ENCODE peak calls at places on chromosomes 3 and 15, in eight cellular contexts. Y is effector memory CD4-positive, alpha-beta T cell; P is ACHN; A is NCI-H1092 treated with DMSO at 0.1 percent for 48 hours; N is non-pigmented ciliary epithelial cell; S is AG08396; J is activated T-helper 1 cell treated with Interleukin-2 at 50 U/mL for 16 hours; F is adrenal gland. K is an unnamed sample.

GRCh38 chr15:31606261-31606669 is 279.6 kb downstream of the KLF13 start:
- DNase-seq in Y (no peak), P (no peak), A (no peak), N (peak), S (peak), J (no peak), F (no peak), K (no peak)

GRCh38 chr15:80026310-80026709 is 33.2 kb upstream of the ZFAND6 start:
- DNase-seq in Y (no peak), P (no peak), A (no peak), N (no peak), S (no peak), J (no peak), F (no peak), K (no peak)

GRCh38 chr3:99836681-99837080 is 19.0 kb downstream of the CMSS1 start:
- DNase-seq in Y (no peak), P (no peak), A (no peak), N (no peak), S (no peak), J (no peak), F (no peak), K (no peak)

GRCh38 chr3:84946240-84946639 is 12.5 kb upstream of the CADM2 start:
- DNase-seq in Y (no peak), P (no peak), A (no peak), N (no peak), S (no peak), J (no peak), F (no peak), K (no peak)

GRCh38 chr3:156792945-156793344 is 33.2 kb upstream of the LEKR1 start:
- DNase-seq in Y (no peak), P (no peak), A (no peak), N (no peak), S (no peak), J (no peak), F (no peak), K (no peak)

GRCh38 chr3:157837341-157837740 is 268.9 kb downstream of the SHOX2 start:
- DNase-seq in Y (no peak), P (no peak), A (no peak), N (no peak), S (no peak), J (no peak), F (no peak), K (no peak)

GRCh38 chr3:78751266-78751665 is 1016.5 kb downstream of the ROBO1 start:
- DNase-seq in Y (no peak), P (no peak), A (no peak), N (no peak), S (no peak), J (no peak), F (no peak), K (no peak)

GRCh38 chr15:29622637-29623036 is 199.6 kb downstream of the TJP1 start:
- DNase-seq in Y (no peak), P (no peak), A (no peak), N (no peak), S (no peak), J (no peak), F (no peak), K (no peak)

GRCh38 chr3:21020681-21021080 is 730.3 kb downstream of the ZNF385D start:
- DNase-seq in Y (no peak), P (no peak), A (no peak), N (no peak), S (no peak), J (no peak), F (no peak), K (no peak)

GRCh38 chr3:4232798-4233197 is 70.4 kb upstream of the SETMAR start:
- DNase-seq in Y (no peak), P (no peak), A (no peak), N (no peak), S (no peak), J (no peak), F (no peak), K (no peak)

GRCh38 chr3:852033-852432 is 240.8 kb upstream of the CNTN6 start:
- DNase-seq in Y (no peak), P (peak), A (no peak), N (no peak), S (no peak), J (no peak), F (no peak), K (no peak)

GRCh38 chr3:175075269-175075668 is 216.1 kb downstream of the NAALADL2 start:
- DNase-seq in Y (no peak), P (no peak), A (no peak), N (no peak), S (peak), J (no peak), F (no peak), K (no peak)

GRCh38 chr15:31228980-31229826 is 97.4 kb upstream of the KLF13 start:
- DNase-seq in Y (no peak), P (no peak), A (peak), N (no peak), S (no peak), J (no peak), F (no peak), K (peak)

GRCh38 chr3:62237296-62237948 is 135.9 kb downstream of the FEZF2 start:
- DNase-seq in Y (no peak), P (no peak), A (no peak), N (no peak), S (no peak), J (no peak), F (no peak), K (no peak)

GRCh38 chr3:79361748-79362378 is 405.9 kb downstream of the ROBO1 start:
- DNase-seq in Y (no peak), P (peak), A (peak), N (no peak), S (no peak), J (no peak), F (no peak), K (peak)

GRCh38 chr15:48384616-48385015 is 53.4 kb downstream of the DUT start:
- DNase-seq in Y (no peak), P (no peak), A (no peak), N (no peak), S (no peak), J (no peak), F (no peak), K (no peak)

GRCh38 chr3:146382386-146382785 is 87.0 kb downstream of the PLSCR2 start:
- DNase-seq in Y (no peak), P (peak), A (no peak), N (no peak), S (no peak), J (no peak), F (no peak), K (no peak)

GRCh38 chr3:109685084-109686079 is 348.0 kb upstream of the DPPA4 start:
- DNase-seq in Y (no peak), P (peak), A (no peak), N (peak), S (peak), J (no peak), F (peak), K (no peak)

GRCh38 chr3:41955192-41955591 is 6.7 kb downstream of the ULK4 start:
- DNase-seq in Y (no peak), P (no peak), A (no peak), N (no peak), S (no peak), J (no peak), F (no peak), K (no peak)

GRCh38 chr15:68620721-68621528 is 42.1 kb downstream of the CORO2B start:
- DNase-seq in Y (no peak), P (no peak), A (peak), N (peak), S (peak), J (no peak), F (peak), K (no peak)

GRCh38 chr3:31673950-31674349 is 141.2 kb downstream of the STT3B start:
- DNase-seq in Y (no peak), P (no peak), A (no peak), N (no peak), S (no peak), J (no peak), F (no peak), K (no peak)

GRCh38 chr3:160755776-160756304 is at the start of gene PPM1L:
- DNase-seq in Y (peak), P (peak), A (peak), N (no peak), S (peak), J (peak), F (peak), K (peak)

GRCh38 chr3:71816141-71816540 is 31.2 kb upstream of the PROK2 start:
- DNase-seq in Y (no peak), P (no peak), A (no peak), N (no peak), S (no peak), J (no peak), F (no peak), K (no peak)

K was measured in NAMALWA.